ENCODE peak calls at places on chromosomes 12 and 14, in eight cellular contexts. One of them, this sample, is unnamed.

GRCh38 chr12:120940799-120941198 is 36.6 kb upstream of the SPPL3 start:
- DNase-seq in uterus: no peak
- DNase-seq in IMR-90: peak; percentile 11
- DNase-seq in transverse colon: no peak
- DNase-seq in HCT116: no peak
- DNase-seq in breast epithelium: peak; percentile 2
- DNase-seq in prostate gland: no peak
- DNase-seq in heart left ventricle: no peak
- DNase-seq in this sample: no peak

GRCh38 chr12:11622774-11623375 is 26.6 kb upstream of the ETV6 start:
- DNase-seq in breast epithelium: no peak
- DNase-seq in transverse colon: no peak
- DNase-seq in heart left ventricle: no peak
- DNase-seq in uterus: no peak
- DNase-seq in HCT116: no peak
- DNase-seq in IMR-90: no peak
- DNase-seq in prostate gland: no peak
- DNase-seq in this sample: no peak

GRCh38 chr12:1836854-1837411 is 16.6 kb downstream of the LRTM2 start:
- DNase-seq in heart left ventricle: no peak
- DNase-seq in breast epithelium: peak; percentile 80
- DNase-seq in IMR-90: no peak
- DNase-seq in prostate gland: no peak
- DNase-seq in uterus: no peak
- DNase-seq in HCT116: no peak
- DNase-seq in transverse colon: no peak
- DNase-seq in this sample: no peak

GRCh38 chr14:48973136-48973535 is 613.0 kb downstream of the RPS29 start:
- DNase-seq in heart left ventricle: no peak
- DNase-seq in breast epithelium: no peak
- DNase-seq in transverse colon: no peak
- DNase-seq in uterus: no peak
- DNase-seq in IMR-90: peak; percentile 70
- DNase-seq in HCT116: no peak
- DNase-seq in prostate gland: no peak
- DNase-seq in this sample: no peak

GRCh38 chr12:89880695-89881350 is 172.2 kb upstream of the ATP2B1 start:
- DNase-seq in IMR-90: no peak
- DNase-seq in transverse colon: peak; percentile 31
- DNase-seq in heart left ventricle: no peak
- DNase-seq in HCT116: no peak
- DNase-seq in breast epithelium: no peak
- DNase-seq in uterus: no peak
- DNase-seq in prostate gland: no peak
- DNase-seq in this sample: no peak

GRCh38 chr14:89702151-89702936 is 252.2 kb downstream of the EFCAB11 start:
- DNase-seq in breast epithelium: no peak
- DNase-seq in HCT116: no peak
- DNase-seq in transverse colon: peak; percentile 22
- DNase-seq in IMR-90: peak; percentile 67
- DNase-seq in prostate gland: no peak
- DNase-seq in uterus: peak; percentile 49
- DNase-seq in heart left ventricle: peak; percentile 43
- DNase-seq in this sample: peak; percentile 42

GRCh38 chr12:17372508-17372907 is 717.5 kb downstream of the RERGL start:
- DNase-seq in uterus: no peak
- DNase-seq in breast epithelium: no peak
- DNase-seq in HCT116: no peak
- DNase-seq in prostate gland: no peak
- DNase-seq in heart left ventricle: no peak
- DNase-seq in IMR-90: no peak
- DNase-seq in transverse colon: no peak
- DNase-seq in this sample: no peak

GRCh38 chr12:5232291-5232690 is 188.6 kb downstream of the KCNA5 start:
- DNase-seq in IMR-90: peak; percentile 64
- DNase-seq in uterus: no peak
- DNase-seq in prostate gland: no peak
- DNase-seq in heart left ventricle: no peak
- DNase-seq in HCT116: no peak
- DNase-seq in breast epithelium: no peak
- DNase-seq in transverse colon: no peak
- DNase-seq in this sample: no peak

GRCh38 chr14:61505815-61506809 is 184.7 kb downstream of the PRKCH start:
- DNase-seq in IMR-90: peak; percentile 71
- DNase-seq in HCT116: no peak
- DNase-seq in breast epithelium: no peak
- DNase-seq in prostate gland: no peak
- DNase-seq in heart left ventricle: no peak
- DNase-seq in transverse colon: no peak
- DNase-seq in uterus: no peak
- DNase-seq in this sample: no peak

GRCh38 chr12:82696543-82696942 is 9.8 kb downstream of the TMTC2 start:
- DNase-seq in IMR-90: no peak
- DNase-seq in uterus: no peak
- DNase-seq in transverse colon: no peak
- DNase-seq in breast epithelium: no peak
- DNase-seq in prostate gland: no peak
- DNase-seq in HCT116: no peak
- DNase-seq in heart left ventricle: no peak
- DNase-seq in this sample: no peak

GRCh38 chr14:71203306-71203705 is 296.0 kb downstream of the PCNX1 start:
- DNase-seq in prostate gland: no peak
- DNase-seq in HCT116: no peak
- DNase-seq in transverse colon: no peak
- DNase-seq in heart left ventricle: no peak
- DNase-seq in breast epithelium: no peak
- DNase-seq in IMR-90: peak; percentile 22
- DNase-seq in uterus: no peak
- DNase-seq in this sample: no peak

GRCh38 chr12:68358532-68359485 is 26.6 kb upstream of the MDM1 start:
- DNase-seq in heart left ventricle: peak; percentile 64
- DNase-seq in uterus: peak; percentile 74
- DNase-seq in prostate gland: peak; percentile 69
- DNase-seq in breast epithelium: no peak
- DNase-seq in transverse colon: peak; percentile 71
- DNase-seq in IMR-90: peak; percentile 82
- DNase-seq in HCT116: peak; percentile 50
- DNase-seq in this sample: peak; percentile 25

GRCh38 chr12:32989705-32990104 is 93.1 kb upstream of the PKP2 start:
- DNase-seq in prostate gland: no peak
- DNase-seq in heart left ventricle: no peak
- DNase-seq in IMR-90: no peak
- DNase-seq in uterus: no peak
- DNase-seq in breast epithelium: no peak
- DNase-seq in HCT116: no peak
- DNase-seq in transverse colon: no peak
- DNase-seq in this sample: no peak

GRCh38 chr12:105992849-105993740 is 145.7 kb downstream of the NUAK1 start:
- DNase-seq in HCT116: no peak
- DNase-seq in uterus: no peak
- DNase-seq in prostate gland: no peak
- DNase-seq in breast epithelium: no peak
- DNase-seq in IMR-90: peak; percentile 81
- DNase-seq in heart left ventricle: no peak
- DNase-seq in transverse colon: no peak
- DNase-seq in this sample: no peak

GRCh38 chr14:93764211-93764659 is 24.1 kb downstream of the PRIMA1 start:
- DNase-seq in heart left ventricle: peak; percentile 43
- DNase-seq in transverse colon: peak; percentile 47
- DNase-seq in prostate gland: peak; percentile 36
- DNase-seq in HCT116: no peak
- DNase-seq in IMR-90: peak; percentile 20
- DNase-seq in breast epithelium: no peak
- DNase-seq in uterus: peak; percentile 85
- DNase-seq in this sample: no peak

DNA sequence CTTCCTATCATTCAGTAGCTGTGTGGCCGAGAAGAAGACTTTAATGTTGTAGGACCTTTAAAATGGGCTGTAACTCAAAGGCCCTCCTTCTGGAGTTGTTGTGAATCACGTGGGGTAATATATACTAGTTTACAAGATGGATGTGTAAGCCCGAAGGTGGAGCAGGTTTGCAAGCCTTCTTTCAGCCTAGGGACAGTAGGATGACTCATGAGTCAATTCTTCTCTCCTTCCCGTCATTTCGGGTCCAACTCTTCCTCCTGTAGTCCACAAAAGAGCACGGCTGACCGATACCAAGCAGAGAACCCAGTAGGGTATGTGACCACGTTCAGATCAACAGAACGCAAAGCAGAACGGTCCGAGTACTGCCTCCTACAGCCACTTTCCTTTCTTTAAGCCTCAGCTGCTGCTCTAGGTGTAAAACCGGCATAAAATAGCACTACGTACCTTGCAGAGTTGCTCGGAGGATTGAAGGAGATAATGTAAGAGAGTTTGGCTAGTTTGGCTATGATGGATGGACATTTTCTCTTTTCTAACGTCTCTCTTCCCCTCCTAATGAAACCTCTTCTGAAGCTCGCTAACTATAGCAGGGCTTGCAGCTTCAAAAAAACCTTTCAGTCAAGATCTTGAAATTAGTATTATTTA is 1.3 kb upstream of the RASSF3 start:
- DNase-seq in heart left ventricle: no peak
- DNase-seq in IMR-90: peak; percentile 68
- DNase-seq in HCT116: peak; percentile 81
- DNase-seq in prostate gland: peak; percentile 54
- DNase-seq in uterus: peak; percentile 45
- DNase-seq in transverse colon: peak; percentile 67
- DNase-seq in breast epithelium: no peak
- DNase-seq in this sample: no peak
- TF ChIP-seq POLR2A in heart left ventricle: no peak
- TF ChIP-seq POLR2A in IMR-90: peak; percentile 20
- TF ChIP-seq POLR2A in HCT116: peak; percentile 57
- TF ChIP-seq POLR2A in prostate gland: peak; percentile 22
- TF ChIP-seq POLR2A in uterus: no peak
- TF ChIP-seq POLR2A in transverse colon: peak; percentile 74
- TF ChIP-seq POLR2A in breast epithelium: no peak
- TF ChIP-seq POLR2A in this sample: no peak

GRCh38 chr12:47349102-47349769 is 269.5 kb upstream of the AMIGO2 start:
- DNase-seq in heart left ventricle: no peak
- DNase-seq in transverse colon: no peak
- DNase-seq in IMR-90: no peak
- DNase-seq in uterus: no peak
- DNase-seq in prostate gland: no peak
- DNase-seq in HCT116: no peak
- DNase-seq in breast epithelium: no peak
- DNase-seq in this sample: no peak

GRCh38 chr12:47349770-47350408 is 270.1 kb upstream of the AMIGO2 start:
- DNase-seq in uterus: no peak
- DNase-seq in prostate gland: no peak
- DNase-seq in heart left ventricle: no peak
- DNase-seq in IMR-90: peak; percentile 68
- DNase-seq in transverse colon: no peak
- DNase-seq in HCT116: no peak
- DNase-seq in breast epithelium: no peak
- DNase-seq in this sample: no peak

GRCh38 chr12:47343684-47344567 is 264.2 kb upstream of the AMIGO2 start:
- DNase-seq in breast epithelium: no peak
- DNase-seq in heart left ventricle: no peak
- DNase-seq in HCT116: no peak
- DNase-seq in transverse colon: no peak
- DNase-seq in prostate gland: no peak
- DNase-seq in IMR-90: peak; percentile 88
- DNase-seq in uterus: no peak
- DNase-seq in this sample: no peak

GRCh38 chr12:47346251-47347019 is 266.7 kb upstream of the AMIGO2 start:
- DNase-seq in heart left ventricle: no peak
- DNase-seq in prostate gland: no peak
- DNase-seq in uterus: no peak
- DNase-seq in IMR-90: no peak
- DNase-seq in transverse colon: no peak
- DNase-seq in breast epithelium: no peak
- DNase-seq in HCT116: no peak
- DNase-seq in this sample: no peak

GRCh38 chr12:47348206-47348605 is 268.4 kb upstream of the AMIGO2 start:
- DNase-seq in heart left ventricle: no peak
- DNase-seq in transverse colon: no peak
- DNase-seq in breast epithelium: no peak
- DNase-seq in HCT116: no peak
- DNase-seq in prostate gland: no peak
- DNase-seq in IMR-90: no peak
- DNase-seq in uterus: no peak
- DNase-seq in this sample: no peak
- H3K27ac ChIP-seq in heart left ventricle: no peak overlapping the region
- H3K27ac ChIP-seq in transverse colon: no peak overlapping the region
- H3K27ac ChIP-seq in breast epithelium: no peak overlapping the region
- H3K27ac ChIP-seq in HCT116: no peak overlapping the region
- H3K27ac ChIP-seq in prostate gland: no peak overlapping the region
- H3K27ac ChIP-seq in IMR-90: no peak overlapping the region
- H3K27ac ChIP-seq in uterus: no peak overlapping the region
- H3K27ac ChIP-seq in this sample: no peak overlapping the region

DNA sequence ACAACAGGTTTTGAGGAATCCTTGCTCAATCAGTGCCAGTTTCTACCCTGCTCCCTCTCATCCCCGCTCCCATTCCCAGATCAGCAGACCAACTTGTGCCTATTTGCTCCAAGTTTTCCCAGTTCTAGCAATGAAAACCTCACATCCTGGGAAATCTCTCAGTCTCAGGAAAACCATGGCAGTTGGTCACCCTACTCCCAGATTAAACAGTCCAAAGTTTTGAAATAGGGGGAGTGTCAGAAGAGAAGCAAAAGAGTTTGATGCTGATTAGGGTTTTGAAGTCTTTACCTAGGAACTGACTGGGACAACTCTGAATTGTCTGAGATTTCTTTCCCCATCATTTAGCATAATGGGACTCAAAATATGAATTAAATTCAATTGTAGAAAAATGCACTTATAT is 95.8 kb upstream of the ARID2 start:
- DNase-seq in transverse colon: no peak
- DNase-seq in uterus: no peak
- DNase-seq in prostate gland: no peak
- DNase-seq in breast epithelium: no peak
- DNase-seq in HCT116: no peak
- DNase-seq in IMR-90: no peak
- DNase-seq in heart left ventricle: no peak
- DNase-seq in this sample: no peak
- TF ChIP-seq POLR2A in transverse colon: no peak
- TF ChIP-seq POLR2A in uterus: no peak
- TF ChIP-seq POLR2A in prostate gland: no peak
- TF ChIP-seq POLR2A in breast epithelium: no peak
- TF ChIP-seq POLR2A in HCT116: no peak
- TF ChIP-seq POLR2A in IMR-90: no peak
- TF ChIP-seq POLR2A in heart left ventricle: no peak
- TF ChIP-seq POLR2A in this sample: no peak

DNA sequence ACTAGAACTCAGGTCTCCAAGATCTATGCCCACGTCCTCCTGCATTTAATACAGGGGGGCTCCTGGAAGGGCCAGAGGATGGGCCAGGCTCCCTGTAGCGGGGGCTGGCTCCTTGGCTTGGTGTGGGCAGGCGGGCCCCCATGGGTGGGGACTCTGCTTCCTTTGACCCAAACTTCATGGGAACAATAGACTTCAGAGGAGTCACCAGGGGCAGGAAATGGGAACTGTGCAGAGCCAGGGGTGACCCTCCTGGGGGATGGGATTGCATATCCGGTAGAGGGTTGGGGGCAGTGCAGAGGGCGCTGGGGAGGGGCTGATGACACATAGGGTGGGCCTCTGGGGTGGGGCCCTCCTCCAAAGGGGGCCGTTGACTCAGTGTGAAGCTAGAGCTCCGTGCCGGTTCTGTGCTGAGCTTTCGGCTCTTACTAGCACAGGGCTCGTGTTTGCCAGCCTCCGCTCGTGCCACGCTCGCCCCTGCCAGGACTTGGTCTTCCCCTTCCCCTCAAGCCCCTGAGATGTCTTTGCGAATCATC is 4.6 kb downstream of the TEAD4 start:
- DNase-seq in IMR-90: peak; percentile 20
- DNase-seq in uterus: peak; percentile 45
- DNase-seq in transverse colon: no peak
- DNase-seq in breast epithelium: no peak
- DNase-seq in HCT116: no peak
- DNase-seq in heart left ventricle: peak; percentile 74
- DNase-seq in prostate gland: no peak
- DNase-seq in this sample: no peak
- H3K27ac ChIP-seq in IMR-90: no peak overlapping the region
- H3K27ac ChIP-seq in uterus: peak overlapping the region; percentile 57
- H3K27ac ChIP-seq in transverse colon: no peak overlapping the region
- H3K27ac ChIP-seq in breast epithelium: peak overlapping the region; percentile 63
- H3K27ac ChIP-seq in HCT116: no peak overlapping the region
- H3K27ac ChIP-seq in heart left ventricle: peak overlapping the region; percentile 68
- H3K27ac ChIP-seq in prostate gland: no peak overlapping the region
- H3K27ac ChIP-seq in this sample: no peak overlapping the region

This sample was measured in ovary.